ENCODE peak calls at places on chromosomes 5 and 9, in five cellular contexts. L is GM12878, J is A549, O is tibial artery, A is RWPE1. R is an unnamed sample.
A peak's percentile ranks its signal among the peaks of the same experiment; 100 is the strongest.

GRCh38 chr5:80318212-80318611 is 1.6 kb upstream of the SPZ1 start:
- DNase-seq in O (no peak), J (no peak), L (no peak), A (no peak), R (no peak)

GRCh38 chr5:106755066-106755465 is 915.7 kb downstream of the EFNA5 start:
- DNase-seq in J (no peak), L (no peak), O (no peak), A (no peak), R (no peak)

GRCh38 chr5:34411470-34412346 is 244.4 kb upstream of the RAI14 start:
- DNase-seq in O (no peak), A (no peak), L (no peak), J (no peak), R (no peak)

GRCh38 chr9:112115109-112115508 is 60.0 kb downstream of the SUSD1 start:
- DNase-seq in L (no peak), A (no peak), J (no peak), O (no peak), R (no peak)

GRCh38 chr5:139164020-139164419 is 34.1 kb downstream of the SIL1 start:
- DNase-seq in O (no peak), J (no peak), L (no peak), A (no peak), R (no peak)

GRCh38 chr5:76202182-76202581 is 119.0 kb downstream of the SV2C start:
- DNase-seq in A (no peak), O (no peak), L (no peak), J (no peak), R (no peak)

GRCh38 chr9:131310833-131311554 is 21.5 kb downstream of the PLPP7 start:
- DNase-seq in J (peak; percentile 25), L (no peak), O (no peak), A (no peak), R (no peak)

GRCh38 chr9:131546336-131547084 is 1.2 kb downstream of the PRRT1B start:
- DNase-seq in L (no peak), O (no peak), J (no peak), A (peak; percentile 64), R (no peak)

GRCh38 chr9:27333241-27334052 is 36.5 kb upstream of the EQTN start:
- DNase-seq in L (peak; percentile 40), J (peak; percentile 71), A (peak; percentile 68), O (peak; percentile 70), R (peak; percentile 63)

GRCh38 chr9:129256959-129257713 is 79.1 kb upstream of the IER5L start:
- DNase-seq in L (no peak), A (no peak), J (no peak), O (peak; percentile 17), R (no peak)

GRCh38 chr5:140168371-140168770 is 6.6 kb upstream of the CYSTM1 start:
- DNase-seq in J (no peak), L (no peak), A (no peak), O (no peak), R (no peak)

GRCh38 chr5:136811551-136811950 is 446.2 kb upstream of the TRPC7 start:
- DNase-seq in O (no peak), A (peak; percentile 77), J (peak; percentile 29), L (no peak), R (peak; percentile 25)

GRCh38 chr5:135759149-135759784 is 75.2 kb upstream of the SLC25A48 start:
- DNase-seq in L (no peak), J (no peak), O (no peak), A (no peak), R (no peak)

GRCh38 chr5:144028058-144028457 is 142.4 kb downstream of the YIPF5 start:
- DNase-seq in J (no peak), O (no peak), L (no peak), A (no peak), R (no peak)

GRCh38 chr5:31774779-31775178 is 135.8 kb downstream of the PDZD2 start:
- DNase-seq in O (no peak), A (no peak), L (no peak), J (no peak), R (no peak)

GRCh38 chr5:161685461-161685860 is at the start of gene GABRA6:
- DNase-seq in L (no peak), O (no peak), J (no peak), A (no peak), R (no peak)

GRCh38 chr5:95283761-95284511 is 958 bp downstream of the MCTP1 start:
- DNase-seq in A (peak; percentile 32), J (peak; percentile 19), L (no peak), O (no peak), R (no peak)

GRCh38 chr5:133990396-133990795 is 14.4 kb downstream of the VDAC1 start:
- DNase-seq in L (no peak), O (no peak), A (no peak), J (no peak), R (no peak)

GRCh38 chr5:169657127-169657526 is 20.1 kb downstream of the DOCK2 start:
- DNase-seq in A (no peak), L (no peak), O (no peak), J (no peak), R (no peak)

GRCh38 chr5:40688127-40688756 is 8.5 kb downstream of the PTGER4 start:
- DNase-seq in L (peak; percentile 62), O (peak; percentile 78), J (peak; percentile 88), A (peak; percentile 74), R (peak; percentile 69)

GRCh38 chr5:138488481-138488945 is 23.2 kb downstream of the EGR1 start:
- DNase-seq in A (peak; percentile 85), O (no peak), J (no peak), L (no peak), R (no peak)

DNA sequence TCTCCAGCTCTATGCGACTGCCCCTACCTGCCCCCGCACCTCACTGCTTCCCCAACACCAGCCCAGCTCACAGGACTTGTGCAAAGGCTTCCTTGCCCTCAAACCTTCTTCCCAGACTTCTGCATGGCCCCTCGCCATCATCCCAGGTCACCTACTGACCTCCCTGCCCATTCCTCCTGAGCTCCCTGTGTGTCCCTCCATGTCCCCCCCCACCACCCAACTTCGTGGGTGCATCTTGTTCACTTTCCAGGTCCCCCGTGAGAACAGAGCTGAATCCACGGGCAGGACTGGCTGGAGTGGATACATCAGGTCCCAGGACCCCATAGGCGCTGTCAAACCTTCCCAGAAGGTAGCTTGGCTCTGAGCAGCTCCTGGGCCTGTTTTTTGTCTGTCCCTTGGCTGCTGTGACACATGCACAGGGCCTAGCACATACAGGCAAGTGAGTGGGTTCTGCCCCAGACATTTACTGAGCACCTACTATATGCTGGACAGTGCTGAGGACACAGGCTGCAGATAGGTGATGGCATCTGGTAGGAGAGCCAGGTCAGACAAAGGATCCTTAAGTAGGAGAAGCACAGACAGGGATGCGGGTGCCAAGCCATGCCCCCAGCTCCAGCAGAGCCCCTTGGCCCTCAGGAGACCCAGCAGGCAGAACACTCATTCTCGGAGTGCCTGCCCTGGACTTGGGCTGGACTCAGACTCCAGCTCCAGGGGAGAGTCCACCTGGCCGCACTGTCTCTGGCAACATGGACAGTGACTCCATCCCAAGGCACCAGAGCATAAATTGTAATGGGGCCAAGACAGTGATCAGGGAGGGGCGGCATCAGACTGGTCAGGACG is 15.0 kb downstream of the NINJ1 start:
- DNase-seq in O (peak; percentile 20), A (no peak), J (no peak), L (no peak), R (no peak)
- H3K27ac ChIP-seq in O (peak overlapping the region; percentile 69), A (peak overlapping the region; percentile 87), J (peak overlapping the region; percentile 85), L (no peak overlapping the region), R (no peak overlapping the region)

DNA sequence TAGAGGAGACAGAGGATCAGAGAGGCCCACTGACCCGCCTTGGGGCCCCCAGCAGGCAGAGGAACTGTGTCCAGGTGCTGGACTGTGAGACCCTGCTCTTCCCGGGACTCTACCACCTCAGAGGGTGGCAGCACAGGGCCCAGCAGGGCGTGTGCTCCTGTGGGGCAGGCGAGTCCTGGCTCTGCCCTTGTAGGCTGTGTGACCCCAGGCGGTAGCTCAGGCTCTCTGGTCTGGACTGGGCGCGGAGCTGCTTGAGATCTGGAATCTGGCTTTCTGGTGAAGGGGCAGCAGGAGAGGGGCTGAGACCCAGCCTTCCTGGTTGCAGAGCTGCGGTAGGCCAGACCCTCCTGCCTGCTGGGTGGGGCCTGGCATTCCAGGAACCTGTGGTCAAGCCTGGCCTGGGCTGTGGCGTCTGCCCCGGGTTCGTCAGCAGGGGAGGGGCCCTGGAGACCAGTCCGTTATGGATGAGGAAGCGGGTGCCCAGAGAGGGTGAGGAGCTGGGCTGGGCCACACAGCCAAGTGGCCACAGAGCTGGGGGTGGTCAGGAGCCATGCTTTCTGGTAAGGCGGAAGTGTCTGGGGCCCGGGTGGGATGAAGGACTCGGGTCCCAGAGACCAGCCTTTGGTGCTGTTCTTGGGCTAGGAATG is 46.5 kb downstream of the RXRA start:
- DNase-seq in A (peak; percentile 68), L (no peak), O (peak; percentile 53), J (no peak), R (no peak)
- TF ChIP-seq CTCF in A (no peak), L (no peak), O (no peak), J (no peak), R (no peak)

GRCh38 chr9:125746017-125746773 is 978 bp upstream of the PBX3 start:
- DNase-seq in O (peak; percentile 92), A (peak; percentile 99), L (peak; percentile 82), J (peak; percentile 97), R (peak; percentile 88)

GRCh38 chr9:125744616-125745387 is 2.4 kb upstream of the PBX3 start:
- DNase-seq in J (no peak), L (no peak), O (no peak), A (no peak), R (no peak)

GRCh38 chr9:125745682-125746016 is 1.5 kb upstream of the PBX3 start:
- DNase-seq in A (no peak), O (no peak), L (no peak), J (no peak), R (no peak)

GRCh38 chr9:125742657-125743056 is 4.5 kb upstream of the PBX3 start:
- DNase-seq in A (no peak), O (no peak), J (no peak), L (no peak), R (no peak)

GRCh38 chr9:125743687-125744428 is 3.3 kb upstream of the PBX3 start:
- DNase-seq in L (no peak), J (no peak), O (no peak), A (no peak), R (no peak)
- H3K27ac ChIP-seq in L (no peak overlapping the region), J (no peak overlapping the region), O (no peak overlapping the region), A (no peak overlapping the region), R (no peak overlapping the region)

GRCh38 chr9:123722378-123722777 is 207.5 kb downstream of the DENND1A start:
- DNase-seq in L (no peak), O (no peak), A (no peak), J (peak; percentile 5), R (no peak)

GRCh38 chr9:123725389-123725788 is 204.5 kb downstream of the DENND1A start:
- DNase-seq in L (no peak), A (no peak), O (no peak), J (no peak), R (no peak)

GRCh38 chr9:123723135-123723875 is 206.6 kb downstream of the DENND1A start:
- DNase-seq in O (no peak), J (no peak), L (no peak), A (no peak), R (no peak)

GRCh38 chr9:123727332-123727731 is 202.6 kb downstream of the DENND1A start:
- DNase-seq in A (no peak), J (no peak), L (no peak), O (no peak), R (no peak)

DNA sequence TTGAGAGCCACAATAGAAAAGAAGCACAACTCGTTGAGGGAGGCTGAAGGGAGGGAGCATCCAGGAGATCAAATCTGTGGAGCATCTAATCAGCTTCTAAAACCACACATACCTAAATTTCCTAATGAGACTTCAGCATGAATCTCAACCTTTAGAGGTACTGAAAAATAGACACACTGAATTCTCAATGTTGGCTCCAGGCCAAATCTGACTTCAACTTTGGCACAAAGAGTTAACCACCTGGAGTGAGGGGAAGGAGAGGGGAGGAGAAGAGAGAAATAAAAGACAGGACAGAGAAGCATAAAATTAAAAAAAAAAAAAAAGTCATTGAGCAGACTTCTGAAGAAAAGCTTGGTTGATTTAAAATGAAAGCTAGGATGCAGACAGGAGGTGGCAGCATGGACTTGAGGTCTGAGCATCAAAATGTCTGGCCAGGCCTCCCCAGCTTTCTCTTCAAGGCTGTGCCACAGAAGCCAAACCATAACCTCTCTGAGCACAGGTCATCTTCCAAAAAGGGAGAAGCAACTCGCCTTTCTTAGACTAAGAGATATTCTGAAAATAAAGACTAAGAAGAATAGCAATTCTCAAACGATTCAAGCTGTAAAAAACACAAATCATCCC is 205.6 kb downstream of the DENND1A start:
- DNase-seq in L (no peak), A (no peak), J (peak; percentile 43), O (no peak), R (no peak)
- TF ChIP-seq CTCF in L (no peak), A (no peak), J (no peak), O (peak; percentile 40), R (peak; percentile 24)

R was measured in foreskin keratinocyte.